ENCODE peak calls at places on chromosomes 5 and 9, in six cellular contexts. C is epithelial cell of prostate, R is left cardiac atrium, Z is NCI-H524, F is RWPE1, G is COR-L47. D is an unnamed sample.

GRCh38 chr9:104850771-104851170 is 77.2 kb downstream of the ABCA1 start:
- DNase-seq in R (no peak), C (no peak), Z (no peak), F (no peak), G (no peak), D (no peak)

GRCh38 chr9:114314256-114314867 is 8.5 kb upstream of the ORM1 start:
- DNase-seq in C (no peak), Z (peak; percentile 24), G (no peak), R (no peak), F (no peak), D (no peak)

GRCh38 chr9:127535396-127535795 is 76.7 kb upstream of the STXBP1 start:
- DNase-seq in C (no peak), F (no peak), Z (no peak), R (no peak), G (no peak), D (no peak)

GRCh38 chr9:117413346-117414219 is 1.3 kb downstream of the ASTN2 start:
- DNase-seq in F (no peak), G (peak; percentile 64), R (peak; percentile 24), Z (peak; percentile 79), C (no peak), D (no peak)

GRCh38 chr5:98066910-98067309 is 706.6 kb upstream of the RGMB start:
- DNase-seq in R (no peak), G (no peak), C (no peak), Z (no peak), F (no peak), D (peak; percentile 6)

GRCh38 chr5:105970919-105971318 is 1699.8 kb downstream of the EFNA5 start:
- DNase-seq in C (no peak), Z (no peak), R (no peak), G (no peak), F (no peak), D (no peak)

GRCh38 chr5:78813286-78813685 is 164.7 kb upstream of the LHFPL2 start:
- DNase-seq in Z (no peak), F (no peak), C (no peak), R (no peak), G (no peak), D (no peak)

GRCh38 chr9:71737455-71737854 is 30.9 kb downstream of the CEMIP2 start:
- DNase-seq in Z (no peak), R (no peak), G (no peak), C (no peak), F (peak; percentile 52), D (peak; percentile 40)

GRCh38 chr9:69658987-69659677 is 13.0 kb downstream of the APBA1 start:
- DNase-seq in G (no peak), Z (no peak), R (no peak), F (no peak), C (no peak), D (no peak)

GRCh38 chr5:140113180-140113698 is 670 bp upstream of the PURA start:
- DNase-seq in G (peak; percentile 7), C (no peak), R (peak; percentile 23), Z (no peak), F (peak; percentile 17), D (no peak)

GRCh38 chr5:36359267-36359666 is 57.6 kb upstream of the RANBP3L start:
- DNase-seq in C (no peak), G (no peak), Z (no peak), F (no peak), R (no peak), D (no peak)

D was measured in cardiac fibroblast.